ENCODE peak calls at places on chromosome 7, in five cellular contexts. V is neuronal stem cell, Y is IMR-90, S is H1, N is mesenchymal stem cell. K is an unnamed sample.

GRCh38 chr7:23955600-23956149 is 245.7 kb downstream of the STK31 start:
- DNase-seq in V (no peak), Y (no peak), S (no peak), N (no peak), K (no peak)

GRCh38 chr7:2009541-2010001 is 223.2 kb downstream of the MAD1L1 start:
- DNase-seq in V (no peak), Y (no peak), S (no peak), N (no peak), K (no peak)

GRCh38 chr7:46054290-46054689 is 133.2 kb upstream of the IGFBP3 start:
- DNase-seq in V (no peak), Y (no peak), S (no peak), N (peak), K (no peak)

GRCh38 chr7:123627859-123628258 is 26.2 kb downstream of the ASB15 start:
- DNase-seq in V (no peak), Y (no peak), S (no peak), N (no peak), K (no peak)

GRCh38 chr7:94111009-94111408 is 106.9 kb upstream of the BET1 start:
- DNase-seq in V (no peak), Y (no peak), S (no peak), N (no peak), K (no peak)

GRCh38 chr7:151444632-151445031 is 4.7 kb upstream of the CRYGN start:
- DNase-seq in V (no peak), Y (no peak), S (no peak), N (no peak), K (no peak)

GRCh38 chr7:48109848-48110663 is 21.0 kb downstream of the UPP1 start:
- DNase-seq in V (peak), Y (peak), S (peak), N (peak), K (peak)

GRCh38 chr7:95558866-95559265 is 37.5 kb downstream of the PDK4 start:
- DNase-seq in V (no peak), Y (no peak), S (no peak), N (no peak), K (no peak)

GRCh38 chr7:124751017-124751416 is 14.6 kb downstream of the GPR37 start:
- DNase-seq in V (no peak), Y (no peak), S (no peak), N (no peak), K (no peak)

GRCh38 chr7:18610331-18610948 is 114.9 kb downstream of the HDAC9 start:
- DNase-seq in V (peak), Y (peak), S (peak), N (peak), K (peak)

GRCh38 chr7:25149844-25150243 is 24.8 kb upstream of the CYCS start:
- DNase-seq in V (peak), Y (no peak), S (no peak), N (no peak), K (no peak)

GRCh38 chr7:96709381-96710228 is at the start of gene SEM1:
- DNase-seq in V (peak), Y (peak), S (peak), N (peak), K (peak)

GRCh38 chr7:80732635-80733034 is 94.2 kb downstream of the CD36 start:
- DNase-seq in V (no peak), Y (no peak), S (no peak), N (no peak), K (no peak)

GRCh38 chr7:151251926-151252835 is 3.7 kb upstream of the SMARCD3 start:
- DNase-seq in V (peak), Y (peak), S (no peak), N (peak), K (no peak)

GRCh38 chr7:116832692-116833091 is 29.7 kb upstream of the CAPZA2 start:
- DNase-seq in V (no peak), Y (no peak), S (no peak), N (no peak), K (no peak)

GRCh38 chr7:99473315-99473596 is 566 bp downstream of the ZNF789 start:
- DNase-seq in V (peak), Y (peak), S (no peak), N (peak), K (peak)

GRCh38 chr7:133477786-133478185 is 224.9 kb downstream of the EXOC4 start:
- DNase-seq in V (no peak), Y (no peak), S (no peak), N (no peak), K (no peak)

GRCh38 chr7:87231243-87231642 is 11.7 kb upstream of the TMEM243 start:
- DNase-seq in V (no peak), Y (no peak), S (no peak), N (no peak), K (no peak)

GRCh38 chr7:79096361-79096805 is 357.1 kb downstream of the MAGI2 start:
- DNase-seq in V (no peak), Y (peak), S (no peak), N (no peak), K (peak)

GRCh38 chr7:108246227-108246837 is 116.2 kb upstream of the LAMB4 start:
- DNase-seq in V (peak), Y (peak), S (peak), N (peak), K (peak)

GRCh38 chr7:1919539-1920265 is 249.6 kb downstream of the ELFN1 start:
- DNase-seq in V (no peak), Y (peak), S (no peak), N (peak), K (peak)

GRCh38 chr7:55568613-55569268 is 3.6 kb downstream of the VOPP1 start:
- DNase-seq in V (no peak), Y (peak), S (no peak), N (peak), K (no peak)

GRCh38 chr7:132424821-132425739 is 151.2 kb downstream of the PLXNA4 start:
- DNase-seq in V (no peak), Y (no peak), S (peak), N (no peak), K (no peak)

GRCh38 chr7:48004023-48004422 is 24.6 kb upstream of the HUS1 start:
- DNase-seq in V (no peak), Y (no peak), S (no peak), N (no peak), K (no peak)

GRCh38 chr7:17462059-17462695 is 163.7 kb downstream of the AHR start:
- DNase-seq in V (no peak), Y (no peak), S (no peak), N (no peak), K (peak)

GRCh38 chr7:100430450-100431285 is 1.0 kb downstream of the MEPCE start:
- DNase-seq in V (no peak), Y (peak), S (no peak), N (no peak), K (no peak)

GRCh38 chr7:18995811-18996400 is 121.5 kb downstream of the TWIST1 start:
- DNase-seq in V (no peak), Y (peak), S (no peak), N (no peak), K (no peak)

GRCh38 chr7:74474271-74474865 is 20.7 kb downstream of the GTF2IRD1 start:
- DNase-seq in V (no peak), Y (peak), S (no peak), N (no peak), K (no peak)

GRCh38 chr7:67251986-67252558 is 255.4 kb downstream of the TYW1 start:
- DNase-seq in V (no peak), Y (no peak), S (no peak), N (no peak), K (no peak)

GRCh38 chr7:12855036-12855435 is 167.6 kb downstream of the ARL4A start:
- DNase-seq in V (no peak), Y (no peak), S (no peak), N (no peak), K (no peak)

GRCh38 chr7:29815181-29816105 is 9.1 kb downstream of the WIPF3 start:
- DNase-seq in V (no peak), Y (no peak), S (no peak), N (no peak), K (no peak)

GRCh38 chr7:150988230-150989226 is 2.3 kb upstream of the NOS3 start:
- DNase-seq in V (peak), Y (no peak), S (no peak), N (peak), K (no peak)

GRCh38 chr7:152014722-152015121 is 10.8 kb upstream of the GALNT11 start:
- DNase-seq in V (no peak), Y (no peak), S (no peak), N (no peak), K (no peak)

GRCh38 chr7:138943061-138943460 is 38.1 kb downstream of the KIAA1549 start:
- DNase-seq in V (no peak), Y (no peak), S (no peak), N (no peak), K (no peak)

GRCh38 chr7:11714676-11715075 is 117.3 kb downstream of the THSD7A start:
- DNase-seq in V (no peak), Y (no peak), S (no peak), N (no peak), K (no peak)

GRCh38 chr7:14714161-14714728 is 188.3 kb downstream of the DGKB start:
- DNase-seq in V (no peak), Y (no peak), S (no peak), N (no peak), K (no peak)

GRCh38 chr7:378551-379455 is 88.8 kb downstream of the FOXL3 start:
- DNase-seq in V (no peak), Y (no peak), S (no peak), N (no peak), K (no peak)
- H3K4me3 ChIP-seq in V (no peak), Y (no peak), S (peak), N (no peak), K (no peak)

GRCh38 chr7:128031901-128032604 is 816 bp upstream of the LRRC4 start:
- DNase-seq in V (peak), Y (peak), S (no peak), N (peak), K (no peak)
- H3K4ac ChIP-seq in V (no peak), Y (no peak), S (no peak), N (no peak), K (no peak)

GRCh38 chr7:20264623-20265022 is 47.4 kb upstream of the MACC1 start:
- DNase-seq in V (no peak), Y (no peak), S (no peak), N (no peak), K (no peak)
- H2AFZ ChIP-seq in V (no peak), Y (no peak), S (no peak), N (no peak), K (no peak)

GRCh38 chr7:136894789-136895188 is 26.3 kb downstream of the CHRM2 start:
- DNase-seq in V (no peak), Y (no peak), S (no peak), N (no peak), K (no peak)
- H3K4me3 ChIP-seq in V (no peak), Y (no peak), S (no peak), N (no peak), K (no peak)

GRCh38 chr7:42139751-42140150 is 97.3 kb downstream of the GLI3 start:
- DNase-seq in V (no peak), Y (no peak), S (no peak), N (peak), K (no peak)
- H3K4ac ChIP-seq in V (no peak), Y (no peak), S (no peak), N (no peak), K (no peak)

DNA sequence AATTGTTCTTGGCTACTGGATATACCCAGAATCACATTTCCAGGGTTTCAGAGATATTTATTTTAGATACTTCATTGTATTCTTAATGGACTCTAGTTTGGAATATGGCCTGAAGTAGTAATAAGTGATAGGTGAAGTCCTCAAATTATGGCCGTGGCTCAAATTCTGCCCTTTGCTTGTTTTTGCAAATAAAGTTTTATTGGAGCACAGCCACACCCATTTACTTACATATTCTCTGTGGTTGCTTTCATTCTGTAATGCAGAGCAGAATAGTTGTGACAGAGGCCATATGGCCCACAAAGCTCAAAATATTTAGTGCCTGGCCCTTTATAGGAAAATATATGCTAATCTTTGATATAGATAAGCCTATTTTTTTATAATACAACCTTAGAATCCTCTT is 19.5 kb downstream of the ANLN start:
- DNase-seq in V (no peak), Y (no peak), S (no peak), N (no peak), K (no peak)
- H2AFZ ChIP-seq in V (no peak), Y (no peak), S (no peak), N (no peak), K (no peak)

DNA sequence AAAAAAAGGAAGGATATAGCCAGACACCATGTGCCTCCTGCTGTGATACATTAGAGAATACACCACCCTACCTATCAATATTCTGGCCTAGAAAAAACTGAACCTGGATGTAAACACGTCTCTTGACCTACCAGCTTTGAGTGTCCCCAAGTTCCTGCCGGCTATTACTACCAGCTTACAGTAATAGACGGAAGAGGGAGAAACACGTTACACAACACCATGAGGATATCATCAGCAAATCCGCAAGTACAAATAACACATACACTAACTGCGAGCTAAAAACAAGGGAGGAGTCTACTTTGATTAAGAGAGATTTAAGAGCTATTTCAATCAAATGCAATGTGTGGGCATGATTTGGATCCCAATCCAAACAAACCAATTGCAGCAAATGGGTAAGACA is 113.0 kb downstream of the COL28A1 start:
- DNase-seq in V (no peak), Y (no peak), S (no peak), N (no peak), K (no peak)
- H3K4me3 ChIP-seq in V (no peak), Y (no peak), S (no peak), N (no peak), K (no peak)

GRCh38 chr7:112262804-112263203 is 56.3 kb downstream of the ZNF277 start:
- DNase-seq in V (no peak), Y (no peak), S (no peak), N (no peak), K (no peak)
- H3K4ac ChIP-seq in V (no peak), Y (no peak), S (no peak), N (no peak), K (no peak)